ENCODE peak calls at places on chromosomes 3 and 15, in eight cellular contexts. O is SK-N-SH; C is choroid plexus epithelial cell; A is mammary epithelial cell; J is AG09309; G is GM23338; H is CD8-positive, alpha-beta T cell; Y is fibroblast of lung. Q is an unnamed sample.

GRCh38 chr15:59999558-60000112 is 4.5 kb upstream of the FOXB1 start:
- DNase-seq in O (peak), C (no peak), A (no peak), J (no peak), G (no peak), H (no peak), Y (no peak), Q (no peak)

GRCh38 chr15:67945951-67946700 is 106.3 kb upstream of the RNU6-1 start:
- DNase-seq in O (no peak), C (peak), A (peak), J (no peak), G (peak), H (no peak), Y (no peak), Q (no peak)

GRCh38 chr3:147361671-147362420 is 44.5 kb downstream of the ZIC4 start:
- DNase-seq in O (peak), C (peak), A (peak), J (no peak), G (peak), H (no peak), Y (no peak), Q (peak)

GRCh38 chr15:67917037-67917436 is 77.2 kb upstream of the RNU6-1 start:
- DNase-seq in O (no peak), C (no peak), A (peak), J (no peak), G (no peak), H (no peak), Y (no peak), Q (no peak)

GRCh38 chr3:198028718-198029117 is 68.7 kb downstream of the LMLN start:
- DNase-seq in O (no peak), C (peak), A (peak), J (peak), G (no peak), H (no peak), Y (peak), Q (no peak)

GRCh38 chr3:71258526-71258925 is 325.0 kb downstream of the FOXP1 start:
- DNase-seq in O (no peak), C (peak), A (no peak), J (no peak), G (no peak), H (no peak), Y (peak), Q (no peak)

GRCh38 chr15:100221461-100222348 is 120.1 kb downstream of the ADAMTS17 start:
- DNase-seq in O (no peak), C (no peak), A (no peak), J (no peak), G (no peak), H (no peak), Y (no peak), Q (peak)

GRCh38 chr15:77032647-77033416 is 37.9 kb downstream of the PSTPIP1 start:
- DNase-seq in O (peak), C (no peak), A (no peak), J (no peak), G (no peak), H (no peak), Y (no peak), Q (no peak)

GRCh38 chr15:88736204-88736603 is 67.0 kb upstream of the ACAN start:
- DNase-seq in O (no peak), C (no peak), A (no peak), J (no peak), G (no peak), H (no peak), Y (no peak), Q (no peak)

GRCh38 chr15:28182216-28182615 is 83.1 kb upstream of the OCA2 start:
- DNase-seq in O (no peak), C (no peak), A (no peak), J (no peak), G (no peak), H (no peak), Y (no peak), Q (peak)

GRCh38 chr3:178382388-178383061 is 153.7 kb upstream of the KCNMB2 start:
- DNase-seq in O (no peak), C (peak), A (peak), J (peak), G (no peak), H (no peak), Y (peak), Q (no peak)

GRCh38 chr3:127597020-127597771 is 1.0 kb upstream of the MCM2 start:
- DNase-seq in O (no peak), C (no peak), A (no peak), J (no peak), G (no peak), H (no peak), Y (no peak), Q (no peak)

DNA sequence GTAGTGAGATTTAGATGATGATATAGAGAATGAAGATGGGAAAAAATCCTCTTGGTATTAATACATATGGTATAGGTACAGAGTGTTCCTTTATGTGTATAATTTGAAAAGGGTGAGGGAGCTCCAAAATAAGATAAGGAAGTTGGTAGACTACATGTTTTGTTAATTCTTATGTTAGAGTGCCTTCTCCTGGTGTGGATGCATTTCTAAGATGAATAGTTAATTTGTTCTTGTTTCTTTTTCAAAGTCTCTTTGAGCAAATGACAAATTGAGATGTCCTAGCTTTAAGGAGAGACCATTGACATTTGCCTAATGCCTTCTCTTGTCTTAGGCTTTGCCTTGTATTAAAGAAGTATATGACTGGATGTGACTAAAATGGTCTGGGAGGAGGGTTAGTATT is 34.1 kb downstream of the AKAP13 start:
- DNase-seq in O (no peak), C (peak), A (peak), J (no peak), G (no peak), H (no peak), Y (peak), Q (no peak)
- TF ChIP-seq CTCF in O (peak), C (peak), A (peak), J (peak), G (no peak), H (peak), Y (peak), Q (no peak)

GRCh38 chr15:51403946-51404695 is 62.7 kb downstream of the GLDN start:
- DNase-seq in O (no peak), C (no peak), A (no peak), J (no peak), G (no peak), H (no peak), Y (no peak), Q (no peak)

GRCh38 chr15:51401872-51402517 is 60.5 kb downstream of the GLDN start:
- DNase-seq in O (peak), C (peak), A (no peak), J (no peak), G (peak), H (no peak), Y (peak), Q (peak)

GRCh38 chr15:51401065-51401780 is 59.8 kb downstream of the GLDN start:
- DNase-seq in O (no peak), C (no peak), A (no peak), J (no peak), G (no peak), H (no peak), Y (no peak), Q (no peak)

GRCh38 chr15:51405646-51406194 is 64.3 kb downstream of the GLDN start:
- DNase-seq in O (no peak), C (no peak), A (no peak), J (no peak), G (no peak), H (no peak), Y (peak), Q (no peak)

GRCh38 chr15:51403072-51403878 is 61.8 kb downstream of the GLDN start:
- DNase-seq in O (peak), C (peak), A (peak), J (no peak), G (peak), H (no peak), Y (peak), Q (no peak)
- TF ChIP-seq CTCF in O (peak), C (peak), A (peak), J (peak), G (peak), H (no peak), Y (peak), Q (peak)

GRCh38 chr3:190340071-190340470 is 17.8 kb upstream of the CLDN1 start:
- DNase-seq in O (no peak), C (peak), A (peak), J (no peak), G (no peak), H (no peak), Y (no peak), Q (no peak)
- TF ChIP-seq CTCF in O (no peak), C (no peak), A (no peak), J (no peak), G (no peak), H (no peak), Y (no peak), Q (no peak)

GRCh38 chr3:129892857-129893615 is 475 bp downstream of the TMCC1 start:
- DNase-seq in O (peak), C (no peak), A (peak), J (no peak), G (peak), H (peak), Y (peak), Q (no peak)
- TF ChIP-seq CTCF in O (no peak), C (no peak), A (no peak), J (peak), G (no peak), H (no peak), Y (no peak), Q (no peak)